ENCODE peak calls at places on chromosomes 12 and 14, in nine cellular contexts. One of them, this sample, is unnamed.

GRCh38 chr12:40312982-40313576 is 88.3 kb downstream of the LRRK2 start:
- DNase-seq in spleen: no peak
- DNase-seq in NCI-H69: peak; percentile 12
- DNase-seq in M059J: no peak
- DNase-seq in NCI-H748 treated with DMSO at 0.1 percent for 48 hours: no peak
- DNase-seq in AG08396: peak; percentile 6
- DNase-seq in AG10803: peak; percentile 40
- DNase-seq in HCEC 1CT: peak; percentile 24
- DNase-seq in Peyer's patch: no peak
- DNase-seq in this sample: peak; percentile 20

GRCh38 chr14:25620515-25620914 is 570.6 kb upstream of the STXBP6 start:
- DNase-seq in AG10803: no peak
- DNase-seq in NCI-H69: no peak
- DNase-seq in spleen: no peak
- DNase-seq in AG08396: no peak
- DNase-seq in HCEC 1CT: no peak
- DNase-seq in M059J: no peak
- DNase-seq in Peyer's patch: no peak
- DNase-seq in NCI-H748 treated with DMSO at 0.1 percent for 48 hours: no peak
- DNase-seq in this sample: no peak

GRCh38 chr12:2453076-2453806 is 341.5 kb upstream of the FKBP4 start:
- DNase-seq in AG08396: no peak
- DNase-seq in Peyer's patch: no peak
- DNase-seq in NCI-H69: no peak
- DNase-seq in AG10803: peak; percentile 16
- DNase-seq in M059J: no peak
- DNase-seq in spleen: no peak
- DNase-seq in NCI-H748 treated with DMSO at 0.1 percent for 48 hours: no peak
- DNase-seq in HCEC 1CT: no peak
- DNase-seq in this sample: peak; percentile 95

GRCh38 chr12:6241495-6241894 is 41.3 kb downstream of the CD9 start:
- DNase-seq in Peyer's patch: no peak
- DNase-seq in NCI-H69: peak; percentile 53
- DNase-seq in spleen: no peak
- DNase-seq in M059J: no peak
- DNase-seq in AG10803: no peak
- DNase-seq in HCEC 1CT: no peak
- DNase-seq in NCI-H748 treated with DMSO at 0.1 percent for 48 hours: no peak
- DNase-seq in AG08396: no peak
- DNase-seq in this sample: peak; percentile 24

GRCh38 chr14:85531141-85531593 is 1.2 kb downstream of the FLRT2 start:
- DNase-seq in M059J: no peak
- DNase-seq in NCI-H69: peak; percentile 87
- DNase-seq in spleen: peak; percentile 75
- DNase-seq in NCI-H748 treated with DMSO at 0.1 percent for 48 hours: peak; percentile 79
- DNase-seq in Peyer's patch: no peak
- DNase-seq in AG10803: peak; percentile 84
- DNase-seq in HCEC 1CT: peak; percentile 78
- DNase-seq in AG08396: peak; percentile 45
- DNase-seq in this sample: peak; percentile 64

GRCh38 chr14:97380539-97380941 is 583.4 kb downstream of the VRK1 start:
- DNase-seq in M059J: peak; percentile 2
- DNase-seq in NCI-H69: no peak
- DNase-seq in AG08396: no peak
- DNase-seq in Peyer's patch: no peak
- DNase-seq in AG10803: no peak
- DNase-seq in NCI-H748 treated with DMSO at 0.1 percent for 48 hours: no peak
- DNase-seq in HCEC 1CT: no peak
- DNase-seq in spleen: no peak
- DNase-seq in this sample: no peak

GRCh38 chr14:92473261-92473946 is 40.2 kb upstream of the RIN3 start:
- DNase-seq in M059J: no peak
- DNase-seq in AG10803: peak; percentile 86
- DNase-seq in NCI-H69: no peak
- DNase-seq in HCEC 1CT: peak; percentile 84
- DNase-seq in Peyer's patch: no peak
- DNase-seq in NCI-H748 treated with DMSO at 0.1 percent for 48 hours: no peak
- DNase-seq in AG08396: no peak
- DNase-seq in spleen: no peak
- DNase-seq in this sample: no peak

GRCh38 chr12:19515179-19515578 is 75.9 kb downstream of the AEBP2 start:
- DNase-seq in AG10803: no peak
- DNase-seq in Peyer's patch: no peak
- DNase-seq in NCI-H69: no peak
- DNase-seq in spleen: no peak
- DNase-seq in M059J: no peak
- DNase-seq in NCI-H748 treated with DMSO at 0.1 percent for 48 hours: no peak
- DNase-seq in AG08396: no peak
- DNase-seq in HCEC 1CT: no peak
- DNase-seq in this sample: no peak

GRCh38 chr12:105674871-105675699 is 344.6 kb downstream of the C12orf75 start:
- DNase-seq in Peyer's patch: no peak
- DNase-seq in NCI-H69: no peak
- DNase-seq in NCI-H748 treated with DMSO at 0.1 percent for 48 hours: no peak
- DNase-seq in M059J: peak; percentile 5
- DNase-seq in AG10803: no peak
- DNase-seq in HCEC 1CT: no peak
- DNase-seq in spleen: no peak
- DNase-seq in AG08396: no peak
- DNase-seq in this sample: no peak

GRCh38 chr14:99575043-99576023 is 28.7 kb downstream of the CCDC85C start:
- DNase-seq in M059J: peak; percentile 80
- DNase-seq in NCI-H69: peak; percentile 92
- DNase-seq in NCI-H748 treated with DMSO at 0.1 percent for 48 hours: no peak
- DNase-seq in Peyer's patch: no peak
- DNase-seq in AG08396: no peak
- DNase-seq in HCEC 1CT: no peak
- DNase-seq in spleen: no peak
- DNase-seq in AG10803: peak; percentile 43
- DNase-seq in this sample: peak; percentile 72

GRCh38 chr14:60510976-60511599 is 2.1 kb downstream of the SIX6 start:
- DNase-seq in Peyer's patch: no peak
- DNase-seq in M059J: no peak
- DNase-seq in spleen: no peak
- DNase-seq in AG08396: no peak
- DNase-seq in NCI-H748 treated with DMSO at 0.1 percent for 48 hours: no peak
- DNase-seq in AG10803: no peak
- DNase-seq in HCEC 1CT: no peak
- DNase-seq in NCI-H69: no peak
- DNase-seq in this sample: no peak

GRCh38 chr14:73746540-73747385 is 32.6 kb upstream of the PNMA1 start:
- DNase-seq in AG10803: no peak
- DNase-seq in NCI-H748 treated with DMSO at 0.1 percent for 48 hours: no peak
- DNase-seq in M059J: no peak
- DNase-seq in AG08396: no peak
- DNase-seq in spleen: peak; percentile 67
- DNase-seq in NCI-H69: peak; percentile 40
- DNase-seq in HCEC 1CT: no peak
- DNase-seq in Peyer's patch: no peak
- DNase-seq in this sample: peak; percentile 91

GRCh38 chr14:70909788-70910614 is 2.7 kb downstream of the PCNX1 start:
- DNase-seq in HCEC 1CT: no peak
- DNase-seq in M059J: no peak
- DNase-seq in NCI-H748 treated with DMSO at 0.1 percent for 48 hours: no peak
- DNase-seq in AG08396: no peak
- DNase-seq in AG10803: no peak
- DNase-seq in spleen: no peak
- DNase-seq in Peyer's patch: no peak
- DNase-seq in NCI-H69: peak; percentile 15
- DNase-seq in this sample: no peak

GRCh38 chr12:89782807-89783206 is 74.2 kb upstream of the ATP2B1 start:
- DNase-seq in spleen: no peak
- DNase-seq in Peyer's patch: no peak
- DNase-seq in HCEC 1CT: peak; percentile 73
- DNase-seq in NCI-H748 treated with DMSO at 0.1 percent for 48 hours: no peak
- DNase-seq in AG08396: no peak
- DNase-seq in AG10803: no peak
- DNase-seq in M059J: no peak
- DNase-seq in NCI-H69: no peak
- DNase-seq in this sample: no peak

GRCh38 chr14:78157855-78158436 is 12.2 kb upstream of the NRXN3 start:
- DNase-seq in NCI-H748 treated with DMSO at 0.1 percent for 48 hours: no peak
- DNase-seq in AG08396: peak; percentile 23
- DNase-seq in spleen: no peak
- DNase-seq in Peyer's patch: no peak
- DNase-seq in M059J: no peak
- DNase-seq in HCEC 1CT: no peak
- DNase-seq in AG10803: no peak
- DNase-seq in NCI-H69: no peak
- DNase-seq in this sample: no peak

GRCh38 chr14:55721353-55721752 is 141.3 kb downstream of the KTN1 start:
- DNase-seq in NCI-H748 treated with DMSO at 0.1 percent for 48 hours: no peak
- DNase-seq in AG08396: peak; percentile 18
- DNase-seq in Peyer's patch: no peak
- DNase-seq in spleen: no peak
- DNase-seq in AG10803: peak; percentile 93
- DNase-seq in NCI-H69: peak; percentile 38
- DNase-seq in HCEC 1CT: peak; percentile 60
- DNase-seq in M059J: peak; percentile 98
- DNase-seq in this sample: peak; percentile 3

GRCh38 chr14:90438841-90439240 is 42.0 kb downstream of the CALM1 start:
- DNase-seq in HCEC 1CT: no peak
- DNase-seq in NCI-H748 treated with DMSO at 0.1 percent for 48 hours: no peak
- DNase-seq in NCI-H69: no peak
- DNase-seq in Peyer's patch: no peak
- DNase-seq in AG10803: no peak
- DNase-seq in spleen: peak; percentile 18
- DNase-seq in AG08396: no peak
- DNase-seq in M059J: no peak
- DNase-seq in this sample: no peak

GRCh38 chr14:95327558-95328374 is 8.1 kb upstream of the CLMN start:
- DNase-seq in HCEC 1CT: no peak
- DNase-seq in AG08396: no peak
- DNase-seq in Peyer's patch: peak; percentile 64
- DNase-seq in AG10803: no peak
- DNase-seq in spleen: no peak
- DNase-seq in NCI-H748 treated with DMSO at 0.1 percent for 48 hours: no peak
- DNase-seq in NCI-H69: no peak
- DNase-seq in M059J: no peak
- DNase-seq in this sample: no peak

GRCh38 chr12:59664495-59664894 is 68.7 kb downstream of the SLC16A7 start:
- DNase-seq in M059J: no peak
- DNase-seq in spleen: no peak
- DNase-seq in AG08396: no peak
- DNase-seq in HCEC 1CT: no peak
- DNase-seq in NCI-H69: no peak
- DNase-seq in AG10803: no peak
- DNase-seq in Peyer's patch: no peak
- DNase-seq in NCI-H748 treated with DMSO at 0.1 percent for 48 hours: no peak
- DNase-seq in this sample: no peak

GRCh38 chr12:52267699-52268098 is 6.7 kb upstream of the KRT86 start:
- DNase-seq in Peyer's patch: no peak
- DNase-seq in spleen: no peak
- DNase-seq in NCI-H69: no peak
- DNase-seq in AG10803: no peak
- DNase-seq in AG08396: no peak
- DNase-seq in HCEC 1CT: no peak
- DNase-seq in M059J: no peak
- DNase-seq in NCI-H748 treated with DMSO at 0.1 percent for 48 hours: no peak
- DNase-seq in this sample: no peak

GRCh38 chr12:45235087-45236025 is 19.5 kb downstream of the ANO6 start:
- DNase-seq in HCEC 1CT: peak; percentile 71
- DNase-seq in spleen: no peak
- DNase-seq in Peyer's patch: no peak
- DNase-seq in M059J: peak; percentile 90
- DNase-seq in NCI-H69: peak; percentile 52
- DNase-seq in NCI-H748 treated with DMSO at 0.1 percent for 48 hours: no peak
- DNase-seq in AG08396: no peak
- DNase-seq in AG10803: peak; percentile 78
- DNase-seq in this sample: no peak

GRCh38 chr12:130083002-130083401 is 79.3 kb upstream of the FZD10 start:
- DNase-seq in spleen: no peak
- DNase-seq in NCI-H748 treated with DMSO at 0.1 percent for 48 hours: no peak
- DNase-seq in HCEC 1CT: no peak
- DNase-seq in AG10803: no peak
- DNase-seq in Peyer's patch: no peak
- DNase-seq in AG08396: no peak
- DNase-seq in NCI-H69: no peak
- DNase-seq in M059J: no peak
- DNase-seq in this sample: no peak

GRCh38 chr12:24759155-24759554 is 189.7 kb downstream of the BCAT1 start:
- DNase-seq in NCI-H69: no peak
- DNase-seq in M059J: peak; percentile 83
- DNase-seq in Peyer's patch: no peak
- DNase-seq in AG08396: no peak
- DNase-seq in NCI-H748 treated with DMSO at 0.1 percent for 48 hours: no peak
- DNase-seq in spleen: no peak
- DNase-seq in HCEC 1CT: peak; percentile 74
- DNase-seq in AG10803: peak; percentile 12
- DNase-seq in this sample: no peak

GRCh38 chr12:96237465-96238077 is 43.4 kb downstream of the ELK3 start:
- DNase-seq in AG10803: peak; percentile 98
- DNase-seq in HCEC 1CT: peak; percentile 91
- DNase-seq in AG08396: peak; percentile 80
- DNase-seq in NCI-H748 treated with DMSO at 0.1 percent for 48 hours: no peak
- DNase-seq in M059J: peak; percentile 97
- DNase-seq in NCI-H69: peak; percentile 68
- DNase-seq in Peyer's patch: peak; percentile 31
- DNase-seq in spleen: peak; percentile 57
- DNase-seq in this sample: no peak

GRCh38 chr12:47903151-47903611 is 1.6 kb downstream of the VDR start:
- DNase-seq in AG10803: peak; percentile 96
- DNase-seq in AG08396: peak; percentile 73
- DNase-seq in NCI-H748 treated with DMSO at 0.1 percent for 48 hours: no peak
- DNase-seq in Peyer's patch: no peak
- DNase-seq in M059J: peak; percentile 74
- DNase-seq in NCI-H69: peak; percentile 43
- DNase-seq in spleen: no peak
- DNase-seq in HCEC 1CT: peak; percentile 44
- DNase-seq in this sample: no peak

GRCh38 chr12:77559400-77560074 is 271.2 kb upstream of the NAV3 start:
- DNase-seq in NCI-H69: no peak
- DNase-seq in spleen: peak; percentile 51
- DNase-seq in Peyer's patch: no peak
- DNase-seq in AG10803: no peak
- DNase-seq in HCEC 1CT: no peak
- DNase-seq in AG08396: no peak
- DNase-seq in M059J: no peak
- DNase-seq in NCI-H748 treated with DMSO at 0.1 percent for 48 hours: no peak
- DNase-seq in this sample: no peak

GRCh38 chr14:22820731-22821130 is 5.5 kb upstream of the SLC7A7 start:
- DNase-seq in AG08396: no peak
- DNase-seq in NCI-H748 treated with DMSO at 0.1 percent for 48 hours: no peak
- DNase-seq in NCI-H69: peak; percentile 78
- DNase-seq in Peyer's patch: no peak
- DNase-seq in M059J: peak; percentile 68
- DNase-seq in spleen: no peak
- DNase-seq in HCEC 1CT: peak; percentile 44
- DNase-seq in AG10803: peak; percentile 41
- DNase-seq in this sample: no peak

GRCh38 chr14:64801800-64802199 is 77.9 kb downstream of the SPTB start:
- DNase-seq in NCI-H748 treated with DMSO at 0.1 percent for 48 hours: no peak
- DNase-seq in NCI-H69: peak; percentile 61
- DNase-seq in Peyer's patch: no peak
- DNase-seq in M059J: peak; percentile 45
- DNase-seq in HCEC 1CT: no peak
- DNase-seq in spleen: no peak
- DNase-seq in AG10803: no peak
- DNase-seq in AG08396: peak; percentile 32
- DNase-seq in this sample: peak; percentile 38

GRCh38 chr12:41287500-41287899 is 99.4 kb downstream of the PDZRN4 start:
- DNase-seq in Peyer's patch: no peak
- DNase-seq in M059J: no peak
- DNase-seq in spleen: no peak
- DNase-seq in AG08396: no peak
- DNase-seq in HCEC 1CT: no peak
- DNase-seq in NCI-H748 treated with DMSO at 0.1 percent for 48 hours: no peak
- DNase-seq in AG10803: no peak
- DNase-seq in NCI-H69: no peak
- DNase-seq in this sample: no peak

GRCh38 chr12:2248901-2249381 is 196.2 kb downstream of the CACNA1C start:
- DNase-seq in spleen: no peak
- DNase-seq in AG10803: peak; percentile 73
- DNase-seq in NCI-H748 treated with DMSO at 0.1 percent for 48 hours: no peak
- DNase-seq in M059J: peak; percentile 46
- DNase-seq in Peyer's patch: peak; percentile 62
- DNase-seq in AG08396: no peak
- DNase-seq in HCEC 1CT: peak; percentile 30
- DNase-seq in NCI-H69: peak; percentile 95
- DNase-seq in this sample: no peak

This sample was measured in NCI-H82.